ENCODE peak calls at places on chromosomes 3 and 15, in six cellular contexts. N, Q, B, O, L and R are unnamed samples.

GRCh38 chr15:37223089-37223488 is 122.7 kb upstream of the MEIS2 start:
- DNase-seq in N (no peak), Q (no peak), B (no peak), O (no peak), L (no peak), R (no peak)

GRCh38 chr3:183584246-183584913 is 28.9 kb upstream of the KLHL6 start:
- DNase-seq in N (no peak), Q (no peak), B (no peak), O (peak), L (peak), R (no peak)

GRCh38 chr15:74170083-74170844 is 3.2 kb upstream of the ISLR start:
- DNase-seq in N (no peak), Q (no peak), B (no peak), O (no peak), L (no peak), R (no peak)

GRCh38 chr15:75455982-75456531 is 4.6 kb upstream of the SIN3A start:
- DNase-seq in N (peak), Q (peak), B (peak), O (peak), L (peak), R (no peak)

GRCh38 chr3:55272031-55272645 is 215.0 kb downstream of the WNT5A start:
- DNase-seq in N (no peak), Q (no peak), B (no peak), O (no peak), L (no peak), R (no peak)

GRCh38 chr15:74252291-74253080 is 16.4 kb downstream of the CCDC33 start:
- DNase-seq in N (no peak), Q (no peak), B (no peak), O (no peak), L (no peak), R (no peak)

GRCh38 chr15:48609486-48609885 is 36.0 kb downstream of the FBN1 start:
- DNase-seq in N (no peak), Q (no peak), B (no peak), O (no peak), L (no peak), R (no peak)

GRCh38 chr3:158539414-158540014 is 31.5 kb upstream of the MLF1 start:
- DNase-seq in N (no peak), Q (peak), B (peak), O (peak), L (peak), R (no peak)

GRCh38 chr3:136787226-136787793 is 31.6 kb upstream of the SLC35G2 start:
- DNase-seq in N (no peak), Q (no peak), B (peak), O (peak), L (peak), R (no peak)

GRCh38 chr15:91908401-91908800 is 54.9 kb downstream of the SLCO3A1 start:
- DNase-seq in N (no peak), Q (peak), B (no peak), O (no peak), L (peak), R (no peak)

GRCh38 chr15:57551717-57552677 is 39.7 kb upstream of the MYZAP start:
- DNase-seq in N (no peak), Q (peak), B (peak), O (no peak), L (no peak), R (no peak)

GRCh38 chr15:89665449-89666146 is 10.3 kb upstream of the KIF7 start:
- DNase-seq in N (no peak), Q (peak), B (peak), O (no peak), L (peak), R (no peak)

GRCh38 chr3:178434206-178434805 is 101.9 kb upstream of the KCNMB2 start:
- DNase-seq in N (no peak), Q (peak), B (no peak), O (no peak), L (peak), R (no peak)
- H3K27ac ChIP-seq in N (no peak), Q (no peak), B (no peak), O (no peak), L (no peak), R (no peak)

DNA sequence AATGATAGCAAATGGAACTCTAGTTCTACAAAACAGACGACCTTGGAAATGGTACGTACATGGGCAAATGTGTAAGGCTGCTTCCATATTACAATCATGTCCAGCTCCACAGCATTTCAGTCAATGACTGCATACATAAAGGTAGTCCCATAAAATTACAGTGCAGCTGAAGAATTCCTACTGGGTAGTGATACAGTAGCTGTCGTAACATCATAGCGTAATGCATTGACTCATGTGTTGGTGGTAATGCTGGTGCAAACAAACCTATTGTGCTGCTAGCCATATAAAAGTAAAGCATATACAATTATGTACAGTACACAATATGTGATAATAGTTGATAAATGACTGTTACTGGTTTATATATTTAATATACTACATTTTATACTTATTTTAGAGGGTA is 18.5 kb downstream of the TTC23 start:
- DNase-seq in N (no peak), Q (no peak), B (no peak), O (no peak), L (no peak), R (no peak)
- H3K27ac ChIP-seq in N (no peak), Q (no peak), B (no peak), O (no peak), L (no peak), R (no peak)

DNA sequence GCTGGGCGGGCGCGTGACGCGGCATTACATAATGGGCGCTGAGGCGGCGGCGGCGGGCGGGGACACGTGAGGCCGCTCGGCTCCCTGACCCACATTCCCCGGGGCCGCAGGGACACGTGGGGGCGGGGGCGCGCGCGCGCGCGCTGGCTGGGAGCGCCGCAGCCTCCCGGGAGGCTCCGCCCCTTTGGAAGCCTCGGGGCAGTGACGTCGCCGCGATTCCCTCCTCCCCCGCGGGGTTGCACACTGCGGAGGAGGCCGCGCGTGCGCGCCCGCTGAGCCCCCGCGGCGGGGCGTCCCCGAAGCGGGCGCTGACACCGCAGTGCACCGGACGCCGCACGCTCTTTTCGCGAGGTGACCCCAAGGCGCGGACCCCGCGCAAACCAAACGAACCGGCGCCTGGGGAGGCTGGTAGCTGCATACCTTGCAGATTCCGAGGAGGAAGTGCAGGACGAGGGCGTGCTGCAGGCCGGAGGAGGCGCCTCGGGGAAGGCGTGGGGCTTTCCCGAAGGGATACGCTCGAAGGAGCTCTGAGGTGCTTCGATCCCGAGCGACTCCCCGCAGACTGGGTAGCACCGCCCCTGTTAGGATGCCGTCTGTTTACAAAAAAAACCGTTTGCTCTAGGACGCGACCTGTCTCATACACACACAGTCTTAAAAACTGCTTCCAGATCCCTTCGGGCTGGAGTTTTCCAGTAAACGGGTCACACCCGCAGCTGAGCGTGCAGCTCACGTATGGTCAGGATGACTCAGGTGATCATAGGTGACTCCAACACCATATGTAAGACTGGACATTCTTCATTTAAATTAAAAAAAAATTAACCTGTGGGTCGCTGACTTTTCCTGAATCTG is 1.0 kb downstream of the NR1D2 start:
- DNase-seq in N (peak), Q (peak), B (peak), O (peak), L (peak), R (peak)
- H3K27ac ChIP-seq in N (peak), Q (peak), B (peak), O (peak), L (peak), R (peak)

GRCh38 chr3:45178131-45179023 is 32.2 kb upstream of the CDCP1 start:
- DNase-seq in N (no peak), Q (no peak), B (peak), O (no peak), L (peak), R (no peak)
- H3K27ac ChIP-seq in N (no peak), Q (no peak), B (no peak), O (no peak), L (no peak), R (no peak)

GRCh38 chr15:62126364-62126763 is 38.7 kb downstream of the C2CD4B start:
- DNase-seq in N (no peak), Q (no peak), B (no peak), O (no peak), L (no peak), R (no peak)

GRCh38 chr15:62124953-62125263 is 40.2 kb downstream of the C2CD4B start:
- DNase-seq in N (no peak), Q (peak), B (peak), O (peak), L (no peak), R (no peak)

GRCh38 chr15:62122249-62122648 is 42.8 kb downstream of the C2CD4B start:
- DNase-seq in N (no peak), Q (no peak), B (no peak), O (peak), L (no peak), R (no peak)

GRCh38 chr15:62125763-62126162 is 39.3 kb downstream of the C2CD4B start:
- DNase-seq in N (no peak), Q (peak), B (peak), O (peak), L (peak), R (no peak)

GRCh38 chr15:62124176-62124952 is 40.7 kb downstream of the C2CD4B start:
- DNase-seq in N (no peak), Q (peak), B (no peak), O (peak), L (no peak), R (no peak)
- H3K27ac ChIP-seq in N (peak), Q (peak), B (peak), O (peak), L (no peak), R (no peak)

GRCh38 chr3:49466047-49466446 is 4.0 kb upstream of the DAG1 start:
- DNase-seq in N (no peak), Q (no peak), B (peak), O (no peak), L (no peak), R (no peak)
- H3K27ac ChIP-seq in N (no peak), Q (no peak), B (peak), O (no peak), L (no peak), R (peak)

GRCh38 chr3:72092778-72093177 is 307.8 kb upstream of the PROK2 start:
- DNase-seq in N (no peak), Q (no peak), B (no peak), O (peak), L (no peak), R (no peak)
- H3K27ac ChIP-seq in N (no peak), Q (no peak), B (no peak), O (peak), L (no peak), R (no peak)

DNA sequence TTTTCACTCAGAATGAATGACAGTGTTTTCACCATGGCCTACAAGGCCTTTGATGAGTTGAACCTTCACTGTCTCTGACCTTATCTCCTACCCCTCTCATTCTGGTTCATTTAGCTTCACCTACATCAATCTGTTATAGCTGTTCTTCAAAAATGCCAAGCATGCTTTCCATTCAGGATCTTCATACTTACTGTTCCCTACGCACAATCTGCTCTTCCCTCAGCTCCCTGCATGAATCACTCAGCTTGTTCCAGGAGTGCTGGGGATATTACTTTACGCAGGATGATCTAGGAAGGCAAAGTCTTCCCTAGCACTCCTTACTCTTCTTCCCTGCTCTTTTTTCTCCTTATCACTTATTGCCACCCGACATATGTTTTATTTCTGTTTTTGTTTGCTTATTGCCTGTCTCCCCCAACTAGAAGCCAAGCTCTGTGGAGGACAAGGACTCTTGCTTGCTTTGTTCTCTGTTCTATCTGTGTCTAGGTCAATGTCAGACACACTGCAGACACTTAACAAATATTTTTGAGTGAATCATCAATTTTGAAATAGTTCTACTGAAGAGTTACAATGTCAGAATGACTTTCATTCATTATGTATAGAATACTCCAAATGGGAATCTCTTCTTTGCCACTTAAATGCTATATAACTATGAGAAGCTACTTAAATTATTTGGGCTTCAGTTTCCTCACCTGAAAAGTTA is 238.3 kb upstream of the FEZF2 start:
- DNase-seq in N (no peak), Q (no peak), B (no peak), O (no peak), L (peak), R (no peak)
- H3K27ac ChIP-seq in N (no peak), Q (no peak), B (no peak), O (no peak), L (no peak), R (no peak)